ENCODE peak calls at places on chromosome 17, in ten cellular contexts. J, I, T, K, G, U, F, B, O and N are unnamed samples.

GRCh38 chr17:78144146-78144719 is 2.0 kb upstream of the C17orf99 start:
- DNase-seq in J (peak; percentile 90), I (peak; percentile 84), T (peak; percentile 89), K (no peak), G (peak; percentile 84), U (peak; percentile 84), F (peak; percentile 40), B (peak; percentile 90), O (no peak), N (peak; percentile 90)

GRCh38 chr17:40122466-40122943 is 734 bp downstream of the MSL1 start:
- DNase-seq in J (no peak), I (no peak), T (peak; percentile 33), K (peak; percentile 57), G (peak; percentile 84), U (peak; percentile 78), F (no peak), B (peak; percentile 81), O (no peak), N (peak; percentile 43)

GRCh38 chr17:79075433-79075805 is 795 bp downstream of the ENGASE start:
- DNase-seq in J (no peak), I (no peak), T (no peak), K (no peak), G (no peak), U (no peak), F (no peak), B (no peak), O (no peak), N (no peak)

GRCh38 chr17:46822388-46822921 is 4.0 kb upstream of the WNT3 start:
- DNase-seq in J (no peak), I (no peak), T (peak; percentile 55), K (no peak), G (peak; percentile 38), U (no peak), F (no peak), B (no peak), O (no peak), N (peak; percentile 23)

GRCh38 chr17:50635720-50636144 is 1.1 kb downstream of the ABCC3 start:
- DNase-seq in J (no peak), I (no peak), T (peak; percentile 41), K (no peak), G (no peak), U (no peak), F (no peak), B (no peak), O (no peak), N (no peak)

GRCh38 chr17:74466111-74466784 is at the start of gene CD300A:
- DNase-seq in J (peak; percentile 83), I (peak; percentile 47), T (no peak), K (no peak), G (peak; percentile 67), U (no peak), F (no peak), B (no peak), O (no peak), N (no peak)

GRCh38 chr17:73595068-73595865 is 49.0 kb downstream of the SDK2 start:
- DNase-seq in J (no peak), I (no peak), T (no peak), K (no peak), G (no peak), U (peak; percentile 51), F (no peak), B (no peak), O (peak; percentile 29), N (peak; percentile 53)

GRCh38 chr17:49438439-49438861 is 23.8 kb upstream of the PHB1 start:
- DNase-seq in J (no peak), I (no peak), T (no peak), K (peak; percentile 46), G (no peak), U (no peak), F (no peak), B (no peak), O (no peak), N (no peak)

GRCh38 chr17:63381101-63381729 is 64.9 kb downstream of the CYB561 start:
- DNase-seq in J (no peak), I (no peak), T (no peak), K (no peak), G (no peak), U (peak; percentile 72), F (no peak), B (no peak), O (no peak), N (no peak)

GRCh38 chr17:31272236-31272635 is 24.8 kb downstream of the OMG start:
- DNase-seq in J (no peak), I (no peak), T (no peak), K (no peak), G (no peak), U (no peak), F (no peak), B (no peak), O (no peak), N (no peak)

GRCh38 chr17:52666264-52666663 is 507.8 kb upstream of the CA10 start:
- DNase-seq in J (no peak), I (no peak), T (no peak), K (no peak), G (no peak), U (no peak), F (no peak), B (no peak), O (no peak), N (no peak)

GRCh38 chr17:21217346-21217745 is 3.4 kb upstream of the TMEM11 start:
- DNase-seq in J (no peak), I (no peak), T (no peak), K (no peak), G (no peak), U (no peak), F (no peak), B (no peak), O (no peak), N (no peak)

GRCh38 chr17:21215935-21216334 is 2.0 kb upstream of the TMEM11 start:
- DNase-seq in J (no peak), I (no peak), T (peak; percentile 81), K (no peak), G (no peak), U (no peak), F (no peak), B (no peak), O (no peak), N (no peak)

GRCh38 chr17:21214777-21215541 is 998 bp upstream of the TMEM11 start:
- DNase-seq in J (peak; percentile 41), I (no peak), T (peak; percentile 11), K (no peak), G (peak; percentile 66), U (no peak), F (no peak), B (peak; percentile 72), O (no peak), N (no peak)

GRCh38 chr17:21218831-21219380 is 4.9 kb upstream of the TMEM11 start:
- DNase-seq in J (no peak), I (no peak), T (no peak), K (no peak), G (no peak), U (no peak), F (no peak), B (no peak), O (no peak), N (peak; percentile 38)

DNA sequence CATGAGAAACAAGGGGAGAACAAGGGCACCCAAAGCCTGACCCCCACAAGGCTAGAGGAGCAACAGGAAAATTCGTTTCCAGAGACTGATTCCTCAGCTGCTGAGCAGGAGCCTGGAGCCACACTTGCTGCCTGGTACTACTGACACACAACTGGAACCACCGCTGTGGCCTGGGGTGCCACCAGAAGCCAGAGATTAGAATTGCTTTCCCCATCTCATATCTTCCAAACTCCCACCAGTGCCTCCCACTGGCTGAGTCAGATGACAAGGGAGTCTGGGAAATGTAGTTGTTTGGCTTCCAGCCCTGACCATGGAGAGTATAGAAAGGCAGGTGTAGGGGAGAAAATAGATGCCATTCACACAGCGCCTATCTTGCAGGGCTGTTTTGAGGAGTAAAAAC is 4.1 kb upstream of the TMEM11 start:
- DNase-seq in J (no peak), I (no peak), T (no peak), K (no peak), G (no peak), U (peak; percentile 38), F (no peak), B (no peak), O (no peak), N (no peak)
- H3K4me3 ChIP-seq in J (no peak overlapping the region), I (no peak overlapping the region), T (no peak overlapping the region), K (no peak overlapping the region), G (no peak overlapping the region), U (no peak overlapping the region), F (no peak overlapping the region), B (no peak overlapping the region), O (no peak overlapping the region), N (no peak overlapping the region)

GRCh38 chr17:1280652-1281051 is 1.2 kb downstream of the TRARG1 start:
- DNase-seq in J (no peak), I (no peak), T (no peak), K (no peak), G (no peak), U (no peak), F (no peak), B (no peak), O (no peak), N (no peak)
- H3K9me3 ChIP-seq in J (no peaks in the 10 kb centered on the region), I (no peaks in the 10 kb centered on the region), T (no peaks in the 10 kb centered on the region), K (no peaks in the 10 kb centered on the region), G (no peaks in the 10 kb centered on the region), U (no peaks in the 10 kb centered on the region), F (no peaks in the 10 kb centered on the region), B (no peaks in the 10 kb centered on the region), O (no peaks in the 10 kb centered on the region), N (no peaks in the 10 kb centered on the region)

DNA sequence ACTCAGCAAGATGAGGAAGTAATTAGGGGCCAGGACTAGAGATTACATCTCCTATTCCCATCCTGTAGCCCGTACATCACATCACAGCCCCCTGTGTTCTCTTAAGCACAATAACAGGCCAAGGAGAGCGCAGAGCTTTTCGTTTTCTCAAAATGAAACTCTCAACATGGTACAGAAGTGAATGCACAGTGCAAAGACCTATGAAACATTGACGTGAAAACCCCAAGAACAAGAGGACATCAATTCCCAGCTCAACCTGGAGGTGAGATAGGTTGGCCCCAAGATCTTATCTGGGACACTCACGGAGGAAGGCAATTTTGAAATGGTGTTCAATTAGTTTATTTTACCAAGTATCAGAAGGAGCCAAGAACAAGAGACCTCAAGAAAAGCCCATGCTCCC is 9.0 kb downstream of the PIK3R5 start:
- DNase-seq in J (no peak), I (no peak), T (no peak), K (no peak), G (no peak), U (no peak), F (no peak), B (no peak), O (no peak), N (no peak)
- H3K4me1 ChIP-seq in J (no peaks in the 10 kb centered on the region), I (no peaks in the 10 kb centered on the region), T (no peaks in the 10 kb centered on the region), K (no peaks in the 10 kb centered on the region), G (no peaks in the 10 kb centered on the region), U (no peaks in the 10 kb centered on the region), F (no peaks in the 10 kb centered on the region), B (no peaks in the 10 kb centered on the region), O (peaks cover 3% of the 10 kb centered on the region), N (no peaks in the 10 kb centered on the region)

GRCh38 chr17:45424769-45425124 is 7.9 kb downstream of the ARHGAP27 start:
- DNase-seq in J (no peak), I (no peak), T (no peak), K (no peak), G (peak; percentile 38), U (no peak), F (no peak), B (no peak), O (no peak), N (no peak)
- H3K4me3 ChIP-seq in J (peak overlapping the region; percentile 31), I (peak overlapping the region; percentile 34), T (peak overlapping the region; percentile 78), K (peak overlapping the region; percentile 58), G (no peak overlapping the region), U (peak overlapping the region; percentile 18), F (no peak overlapping the region), B (no peak overlapping the region), O (no peak overlapping the region), N (peak overlapping the region; percentile 53)

GRCh38 chr17:22469101-22469880 is 777.0 kb downstream of the KCNJ18 start:
- DNase-seq in J (no peak), I (no peak), T (no peak), K (no peak), G (no peak), U (no peak), F (no peak), B (no peak), O (no peak), N (no peak)
- H3K9me3 ChIP-seq in J (no peaks in the 10 kb centered on the region), I (no peaks in the 10 kb centered on the region), T (peaks cover 15% of the 10 kb centered on the region), K (no peaks in the 10 kb centered on the region), G (no peaks in the 10 kb centered on the region), U (no peaks in the 10 kb centered on the region), F (no peaks in the 10 kb centered on the region), B (no peaks in the 10 kb centered on the region), O (peaks cover 14% of the 10 kb centered on the region), N (no peaks in the 10 kb centered on the region)